ENCODE peak calls at places on chromosomes 6 and 20, in seven cellular contexts. One of them, this sample, is unnamed.

GRCh38 chr20:38726849-38727601 is 2.7 kb downstream of the SLC32A1 start:
- DNase-seq in hippocampal formation: no peak
- DNase-seq in T-cell: peak
- DNase-seq in tibial artery: no peak
- DNase-seq in transverse colon: no peak
- DNase-seq in iris pigment epithelial cell: no peak
- DNase-seq in HS-27A: no peak
- DNase-seq in this sample: peak

GRCh38 chr6:2035046-2035445 is 210.4 kb downstream of the GMDS start:
- DNase-seq in hippocampal formation: no peak
- DNase-seq in T-cell: no peak
- DNase-seq in tibial artery: no peak
- DNase-seq in transverse colon: no peak
- DNase-seq in iris pigment epithelial cell: no peak
- DNase-seq in HS-27A: no peak
- DNase-seq in this sample: no peak

GRCh38 chr6:71250050-71250689 is 38.4 kb upstream of the OGFRL1 start:
- DNase-seq in hippocampal formation: no peak
- DNase-seq in T-cell: no peak
- DNase-seq in tibial artery: no peak
- DNase-seq in transverse colon: no peak
- DNase-seq in iris pigment epithelial cell: peak
- DNase-seq in HS-27A: no peak
- DNase-seq in this sample: no peak

GRCh38 chr6:24923885-24924401 is 11.8 kb downstream of the RIPOR2 start:
- DNase-seq in hippocampal formation: no peak
- DNase-seq in T-cell: no peak
- DNase-seq in tibial artery: no peak
- DNase-seq in transverse colon: no peak
- DNase-seq in iris pigment epithelial cell: no peak
- DNase-seq in HS-27A: no peak
- DNase-seq in this sample: peak

GRCh38 chr20:10982692-10983091 is 308.9 kb upstream of the JAG1 start:
- DNase-seq in hippocampal formation: no peak
- DNase-seq in T-cell: no peak
- DNase-seq in tibial artery: peak
- DNase-seq in transverse colon: no peak
- DNase-seq in iris pigment epithelial cell: peak
- DNase-seq in HS-27A: peak
- DNase-seq in this sample: no peak

GRCh38 chr20:61758556-61759200 is 307.0 kb downstream of the TAF4 start:
- DNase-seq in hippocampal formation: no peak
- DNase-seq in T-cell: no peak
- DNase-seq in tibial artery: no peak
- DNase-seq in transverse colon: no peak
- DNase-seq in iris pigment epithelial cell: no peak
- DNase-seq in HS-27A: no peak
- DNase-seq in this sample: no peak

GRCh38 chr6:125151715-125152114 is 1.9 kb upstream of the TPD52L1 start:
- DNase-seq in hippocampal formation: no peak
- DNase-seq in T-cell: no peak
- DNase-seq in tibial artery: no peak
- DNase-seq in transverse colon: no peak
- DNase-seq in iris pigment epithelial cell: no peak
- DNase-seq in HS-27A: no peak
- DNase-seq in this sample: no peak

GRCh38 chr20:6898928-6899327 is 131.4 kb downstream of the BMP2 start:
- DNase-seq in hippocampal formation: no peak
- DNase-seq in T-cell: no peak
- DNase-seq in tibial artery: no peak
- DNase-seq in transverse colon: no peak
- DNase-seq in iris pigment epithelial cell: no peak
- DNase-seq in HS-27A: no peak
- DNase-seq in this sample: no peak

GRCh38 chr6:145841668-145842067 is 27.1 kb upstream of the FBXO30 start:
- DNase-seq in hippocampal formation: no peak
- DNase-seq in T-cell: no peak
- DNase-seq in tibial artery: no peak
- DNase-seq in transverse colon: no peak
- DNase-seq in iris pigment epithelial cell: no peak
- DNase-seq in HS-27A: no peak
- DNase-seq in this sample: no peak

This sample was measured in WTC11.